ENCODE peak calls at places on chromosomes 13 and 19, in seven cellular contexts. O, D, Z, R, V, X and S are unnamed samples. For H3K4me1, the result is how much of the 10 kb centered on the place peaks cover.

GRCh38 chr13:99948907-99949656 is 22.5 kb downstream of the ZIC5 start:
- DNase-seq in O (no peak), D (peak), Z (no peak), R (no peak), V (no peak), X (no peak), S (no peak)

GRCh38 chr13:107124129-107124718 is 556.3 kb upstream of the ARGLU1 start:
- DNase-seq in O (no peak), D (no peak), Z (no peak), R (peak), V (no peak), X (peak), S (no peak)

GRCh38 chr19:36060430-36060829 is 5.7 kb downstream of the WDR62 start:
- DNase-seq in O (peak), D (no peak), Z (peak), R (peak), V (no peak), X (peak), S (peak)

GRCh38 chr13:111248822-111249221 is 71.6 kb upstream of the TEX29 start:
- DNase-seq in O (no peak), D (no peak), Z (no peak), R (no peak), V (no peak), X (no peak), S (no peak)

GRCh38 chr19:3986260-3987041 is 1.2 kb upstream of the EEF2 start:
- DNase-seq in O (no peak), D (peak), Z (peak), R (peak), V (no peak), X (peak), S (no peak)

GRCh38 chr19:33690461-33691427 is 69.0 kb downstream of the CHST8 start:
- DNase-seq in O (no peak), D (no peak), Z (no peak), R (no peak), V (no peak), X (no peak), S (no peak)

GRCh38 chr19:6056801-6057650 is 53.3 kb downstream of the RFX2 start:
- DNase-seq in O (peak), D (peak), Z (peak), R (peak), V (peak), X (peak), S (peak)

GRCh38 chr19:6700586-6701316 is 19.7 kb downstream of the C3 start:
- DNase-seq in O (no peak), D (no peak), Z (no peak), R (no peak), V (no peak), X (no peak), S (no peak)

GRCh38 chr19:44660081-44660480 is 11.2 kb upstream of the CEACAM19 start:
- DNase-seq in O (no peak), D (no peak), Z (no peak), R (no peak), V (peak), X (no peak), S (no peak)

GRCh38 chr19:31595521-31595920 is 246.3 kb upstream of the TSHZ3 start:
- DNase-seq in O (no peak), D (no peak), Z (no peak), R (no peak), V (no peak), X (no peak), S (no peak)

GRCh38 chr19:46388311-46389095 is 24.9 kb downstream of the CCDC8 start:
- DNase-seq in O (no peak), D (no peak), Z (no peak), R (no peak), V (no peak), X (peak), S (no peak)

GRCh38 chr13:106513608-106514007 is 21.9 kb downstream of the EFNB2 start:
- DNase-seq in O (no peak), D (no peak), Z (no peak), R (no peak), V (no peak), X (no peak), S (no peak)

GRCh38 chr13:69565334-69565733 is 542.3 kb upstream of the ATXN8OS start:
- DNase-seq in O (no peak), D (peak), Z (peak), R (peak), V (no peak), X (peak), S (peak)

GRCh38 chr19:42569193-42569592 is 25.5 kb downstream of the CEACAM8 start:
- DNase-seq in O (no peak), D (no peak), Z (no peak), R (no peak), V (no peak), X (no peak), S (no peak)

DNA sequence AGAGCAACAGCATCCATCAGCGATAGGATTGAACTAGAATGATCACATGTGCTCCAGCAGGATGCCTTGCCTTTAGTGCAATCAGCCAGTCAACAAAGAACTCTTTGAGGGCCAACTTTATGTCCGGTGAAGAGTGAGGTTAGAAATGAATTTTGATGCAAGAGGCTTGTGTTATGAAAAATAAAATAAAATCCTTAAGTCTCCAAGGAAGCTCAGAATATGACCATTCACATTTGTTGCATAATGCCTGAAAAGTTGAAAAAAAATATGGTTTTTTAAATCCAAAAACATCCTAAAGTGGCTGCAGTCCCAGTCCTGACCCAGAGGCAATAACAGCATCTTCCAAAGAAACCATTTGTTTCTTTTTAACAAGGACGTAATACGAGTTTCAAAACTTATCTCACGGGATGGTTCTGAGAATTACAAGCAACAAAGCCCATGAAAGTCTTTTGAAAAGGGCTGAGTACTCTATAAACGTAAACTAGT is 61.3 kb downstream of the DCLK1 start:
- DNase-seq in O (peak), D (no peak), Z (no peak), R (peak), V (no peak), X (no peak), S (no peak)
- TF ChIP-seq CTCF in O (no peak), D (no peak), Z (no peak), R (no peak), V (no peak), X (no peak), S (no peak)

GRCh38 chr19:16614941-16615340 is 13.1 kb downstream of the MED26 start:
- DNase-seq in O (no peak), D (no peak), Z (no peak), R (no peak), V (no peak), X (no peak), S (no peak)
- H3K4me1 ChIP-seq in O (under half), D (under half), Z (under half), R (under half), V (under half), X (under half), S (under half)

DNA sequence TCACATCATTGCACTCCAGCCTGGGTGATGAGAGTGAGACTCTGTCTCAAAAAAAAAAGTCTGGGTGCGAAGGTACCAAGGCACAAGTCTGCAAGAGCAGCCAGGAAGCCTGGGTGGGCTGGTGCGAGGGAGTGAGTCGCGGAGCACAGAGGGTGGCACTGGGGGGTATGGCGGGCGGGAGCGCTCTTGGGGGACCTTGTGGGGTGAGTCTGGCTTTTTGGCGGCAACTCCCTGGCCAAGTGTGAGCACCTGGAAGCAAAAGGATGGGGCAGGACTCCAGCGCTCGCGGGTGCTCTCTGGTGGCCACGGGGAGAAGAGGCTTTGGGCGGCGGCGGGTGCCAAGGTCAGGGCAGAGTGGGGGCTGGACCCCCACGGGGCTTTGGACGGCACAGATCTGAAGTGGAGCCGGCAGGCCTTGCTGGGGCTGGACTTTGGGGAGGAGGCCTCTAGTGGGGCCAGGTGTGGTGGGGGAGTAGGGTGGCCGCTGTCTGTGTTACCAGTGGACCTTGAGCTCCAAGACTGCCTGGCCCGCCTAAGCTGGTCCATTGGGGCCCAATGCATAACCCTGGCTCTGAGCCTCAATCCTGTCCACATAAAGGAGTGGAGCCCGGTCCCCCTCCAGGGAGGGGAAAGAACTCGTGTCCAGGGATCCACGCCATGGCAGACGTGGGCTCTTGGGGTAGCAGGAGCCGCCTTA is 1.6 kb downstream of the P2RY11 start:
- DNase-seq in O (no peak), D (peak), Z (no peak), R (peak), V (no peak), X (peak), S (peak)
- TF ChIP-seq CTCF in O (peak), D (peak), Z (peak), R (peak), V (peak), X (peak), S (peak)

DNA sequence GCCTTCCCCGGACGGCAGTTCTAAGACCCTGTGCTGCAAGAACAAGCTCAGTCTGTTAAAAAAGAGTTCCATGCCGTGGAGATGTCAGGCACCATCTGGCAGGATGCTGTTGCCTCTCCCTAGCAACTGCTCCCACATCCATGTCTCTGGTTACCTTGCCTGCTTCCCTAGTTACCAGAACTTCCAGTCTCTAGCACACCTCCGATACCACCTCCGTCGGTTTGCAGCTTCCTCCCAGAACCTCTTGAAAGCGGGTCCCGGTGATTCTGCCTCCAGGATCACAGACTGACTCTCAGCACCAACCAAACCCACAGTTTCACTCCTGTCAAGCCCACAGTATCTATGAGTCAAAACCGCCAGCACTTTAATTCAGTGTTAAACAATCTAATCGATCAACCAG is 55.4 kb downstream of the KCTD12 start:
- DNase-seq in O (no peak), D (no peak), Z (no peak), R (no peak), V (no peak), X (no peak), S (no peak)
- H3K4me1 ChIP-seq in O (under half), D (under half), Z (under half), R (under half), V (under half), X (under half), S (under half)